ENCODE peak calls at places on chromosomes 11 and 22, in seven cellular contexts. Q is AG04449, M is cardiac fibroblast, U is body of pancreas, B is foreskin fibroblast, A is stomach, W is AG10803. E is an unnamed sample.

GRCh38 chr11:74427377-74427776 is 29.1 kb upstream of the PGM2L1 start:
- DNase-seq in B (no peak), M (peak), Q (no peak), A (no peak), U (no peak), W (no peak), E (peak)

GRCh38 chr11:123469089-123469488 is 39.0 kb downstream of the GRAMD1B start:
- DNase-seq in M (peak), Q (no peak), W (no peak), B (no peak), U (no peak), A (no peak), E (no peak)

GRCh38 chr11:2084721-2085120 is 54.5 kb downstream of the IGF2 start:
- DNase-seq in Q (no peak), M (no peak), W (no peak), B (no peak), A (peak), U (no peak), E (no peak)

GRCh38 chr22:22752556-22753477 is 108.4 kb downstream of the GGTLC2 start:
- DNase-seq in M (peak), A (no peak), B (peak), U (peak), Q (no peak), W (peak), E (peak)

GRCh38 chr11:75611823-75612222 is 49.8 kb downstream of the SERPINH1 start:
- DNase-seq in W (no peak), M (no peak), A (no peak), Q (no peak), U (no peak), B (no peak), E (no peak)

GRCh38 chr11:110919241-110919893 is 207.1 kb upstream of the ARHGAP20 start:
- DNase-seq in Q (no peak), B (no peak), M (no peak), A (no peak), W (no peak), U (no peak), E (no peak)

GRCh38 chr11:130194241-130195023 is 34.9 kb downstream of the ST14 start:
- DNase-seq in W (no peak), U (no peak), Q (no peak), B (no peak), M (no peak), A (no peak), E (no peak)

GRCh38 chr11:35766651-35767050 is 104.1 kb downstream of the TRIM44 start:
- DNase-seq in M (no peak), B (no peak), Q (no peak), W (no peak), A (no peak), U (no peak), E (no peak)

GRCh38 chr22:33035276-33035863 is 22.8 kb downstream of the SYN3 start:
- DNase-seq in U (no peak), A (no peak), W (no peak), M (no peak), B (no peak), Q (no peak), E (no peak)

GRCh38 chr22:36383110-36383581 is 4.6 kb downstream of the MYH9 start:
- DNase-seq in M (peak), Q (no peak), U (peak), W (peak), B (peak), A (peak), E (peak)

GRCh38 chr11:60634151-60634550 is 65.3 kb upstream of the MS4A8 start:
- DNase-seq in M (no peak), U (no peak), Q (no peak), A (no peak), W (no peak), B (no peak), E (no peak)

GRCh38 chr11:76803811-76804600 is 20.9 kb downstream of the TSKU start:
- DNase-seq in M (peak), W (peak), U (no peak), Q (no peak), A (no peak), B (peak), E (peak)

GRCh38 chr11:93059074-93059957 is 89.9 kb downstream of the MTNR1B start:
- DNase-seq in U (no peak), W (peak), B (peak), M (peak), A (no peak), Q (no peak), E (peak)

GRCh38 chr22:49855491-49855911 is 1.9 kb downstream of the ZBED4 start:
- DNase-seq in B (no peak), Q (no peak), W (no peak), U (peak), M (peak), A (no peak), E (peak)

GRCh38 chr11:35208795-35209194 is 69.8 kb downstream of the CD44 start:
- DNase-seq in Q (no peak), U (no peak), B (no peak), M (no peak), W (no peak), A (no peak), E (no peak)

GRCh38 chr11:134414036-134414731 is 2.1 kb upstream of the B3GAT1 start:
- DNase-seq in Q (no peak), A (no peak), M (no peak), W (no peak), U (no peak), B (no peak), E (no peak)

GRCh38 chr22:27541831-27542230 is 259.7 kb downstream of the MN1 start:
- DNase-seq in M (no peak), B (no peak), U (no peak), W (no peak), Q (no peak), A (no peak), E (no peak)

GRCh38 chr11:117316197-117316961 is at the start of gene BACE1:
- DNase-seq in M (peak), B (peak), W (peak), U (peak), Q (no peak), A (peak), E (peak)

GRCh38 chr22:27258773-27259172 is 542.8 kb downstream of the MN1 start:
- DNase-seq in M (no peak), Q (no peak), A (no peak), B (no peak), U (no peak), W (no peak), E (no peak)

GRCh38 chr22:44702479-44703219 is 645 bp downstream of the PRR5 start:
- DNase-seq in U (peak), B (no peak), W (peak), A (peak), Q (no peak), M (no peak), E (no peak)

GRCh38 chr11:130512662-130513061 is 64.2 kb downstream of the ADAMTS15 start:
- DNase-seq in M (no peak), Q (no peak), U (no peak), B (no peak), A (no peak), W (no peak), E (no peak)

GRCh38 chr11:73866586-73866996 is 10.1 kb downstream of the COA4 start:
- DNase-seq in A (no peak), B (peak), U (no peak), M (peak), Q (peak), W (peak), E (peak)

GRCh38 chr11:2687782-2688191 is 12.0 kb downstream of the KCNQ1OT1 start:
- DNase-seq in W (no peak), B (no peak), U (peak), M (no peak), A (no peak), Q (no peak), E (no peak)

GRCh38 chr11:127733552-127733951 is 733.0 kb upstream of the KIRREL3 start:
- DNase-seq in B (no peak), M (no peak), A (no peak), Q (no peak), W (no peak), U (no peak), E (no peak)

GRCh38 chr11:86043765-86044534 is 24.9 kb downstream of the PICALM start:
- DNase-seq in A (no peak), M (no peak), Q (no peak), U (no peak), W (no peak), B (no peak), E (no peak)

GRCh38 chr11:128621491-128622136 is 34.3 kb upstream of the ETS1 start:
- DNase-seq in A (no peak), B (peak), W (peak), M (peak), U (no peak), Q (peak), E (peak)

GRCh38 chr11:47004595-47005033 is 68.1 kb downstream of the CSTPP1 start:
- DNase-seq in M (peak), Q (peak), U (peak), A (peak), W (peak), B (peak), E (peak)

GRCh38 chr11:117477721-117478120 is 150.1 kb downstream of the CEP164 start:
- DNase-seq in B (no peak), Q (no peak), U (no peak), A (no peak), W (no peak), M (no peak), E (no peak)

GRCh38 chr11:19018901-19019300 is 41.6 kb downstream of the MRGPRX2 start:
- DNase-seq in M (no peak), W (no peak), A (no peak), U (no peak), Q (no peak), B (no peak), E (no peak)

GRCh38 chr22:20551805-20552449 is 44.5 kb downstream of the MED15 start:
- DNase-seq in Q (no peak), M (peak), B (no peak), W (peak), A (no peak), U (peak), E (no peak)

GRCh38 chr11:2458321-2458720 is 13.5 kb downstream of the KCNQ1 start:
- DNase-seq in A (no peak), W (no peak), Q (no peak), U (no peak), M (no peak), B (no peak), E (no peak)

GRCh38 chr11:102869354-102869753 is 5.4 kb downstream of the MMP12 start:
- DNase-seq in M (no peak), Q (no peak), A (no peak), B (no peak), U (no peak), W (no peak), E (no peak)

GRCh38 chr22:32336185-32336603 is 21.5 kb upstream of the RFPL3 start:
- DNase-seq in B (no peak), A (no peak), M (no peak), Q (no peak), U (no peak), W (no peak), E (no peak)

GRCh38 chr22:42202669-42203068 is 67.8 kb downstream of the TCF20 start:
- DNase-seq in U (no peak), A (no peak), W (peak), Q (peak), M (peak), B (no peak), E (peak)

GRCh38 chr11:68309621-68310185 is 2.7 kb upstream of the LRP5 start:
- DNase-seq in W (no peak), B (no peak), A (no peak), M (no peak), U (no peak), Q (no peak), E (no peak)

GRCh38 chr11:26522912-26523610 is 49.0 kb downstream of the MUC15 start:
- DNase-seq in W (peak), U (no peak), Q (no peak), A (no peak), M (peak), B (no peak), E (peak)

GRCh38 chr11:10604340-10604748 is 35.9 kb upstream of the LYVE1 start:
- DNase-seq in U (no peak), W (peak), Q (no peak), M (peak), A (no peak), B (peak), E (peak)

GRCh38 chr11:31757245-31757835 is 53.8 kb downstream of the PAX6 start:
- DNase-seq in Q (no peak), A (no peak), B (no peak), W (peak), M (peak), U (no peak), E (peak)

GRCh38 chr11:82732734-82733443 is 775 bp downstream of the FAM181B start:
- DNase-seq in U (peak), A (no peak), Q (no peak), W (no peak), M (no peak), B (no peak), E (no peak)

GRCh38 chr22:38131399-38131798 is 20.9 kb upstream of the BAIAP2L2 start:
- DNase-seq in B (no peak), M (no peak), A (no peak), U (no peak), W (no peak), Q (no peak), E (no peak)

GRCh38 chr22:38132136-38132535 is 21.7 kb upstream of the BAIAP2L2 start:
- DNase-seq in U (no peak), B (no peak), W (no peak), M (no peak), A (no peak), Q (no peak), E (no peak)

GRCh38 chr22:38127869-38128268 is 17.4 kb upstream of the BAIAP2L2 start:
- DNase-seq in U (no peak), A (no peak), W (no peak), Q (no peak), B (no peak), M (no peak), E (no peak)

GRCh38 chr22:38129021-38129420 is 18.5 kb upstream of the BAIAP2L2 start:
- DNase-seq in W (no peak), B (no peak), Q (no peak), M (no peak), A (no peak), U (no peak), E (no peak)

DNA sequence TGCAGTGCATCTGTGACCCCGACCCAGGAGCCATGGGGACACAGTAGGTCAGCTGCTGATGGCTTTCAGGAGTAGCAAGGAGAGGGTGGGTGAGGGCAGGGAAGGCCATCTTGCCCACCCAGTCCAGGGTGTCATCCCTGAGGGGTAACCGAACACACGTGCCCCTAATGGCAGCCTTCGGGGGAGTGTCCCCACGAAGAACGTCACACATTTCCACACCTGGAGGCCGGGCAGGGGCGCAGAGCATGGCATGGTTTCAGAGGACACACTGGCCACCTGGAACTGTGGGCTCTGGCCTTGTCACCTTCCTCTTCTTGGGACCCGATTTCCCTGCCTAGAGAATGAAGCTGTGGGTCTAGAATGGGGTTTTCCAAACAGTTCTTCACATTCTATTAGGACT is 19.4 kb upstream of the BAIAP2L2 start:
- DNase-seq in A (no peak), Q (no peak), M (no peak), B (no peak), U (no peak), W (no peak), E (no peak)
- TF ChIP-seq CTCF in A (no peak), Q (no peak), M (no peak), B (no peak), U (no peak), W (no peak), E (no peak)

GRCh38 chr11:351411-351810 is 17.9 kb upstream of the B4GALNT4 start:
- DNase-seq in U (no peak), B (no peak), W (no peak), M (no peak), Q (no peak), A (no peak), E (no peak)
- H3K4me3 ChIP-seq in U (no peak), B (no peak), W (no peak), M (no peak), Q (no peak), A (no peak), E (no peak)

DNA sequence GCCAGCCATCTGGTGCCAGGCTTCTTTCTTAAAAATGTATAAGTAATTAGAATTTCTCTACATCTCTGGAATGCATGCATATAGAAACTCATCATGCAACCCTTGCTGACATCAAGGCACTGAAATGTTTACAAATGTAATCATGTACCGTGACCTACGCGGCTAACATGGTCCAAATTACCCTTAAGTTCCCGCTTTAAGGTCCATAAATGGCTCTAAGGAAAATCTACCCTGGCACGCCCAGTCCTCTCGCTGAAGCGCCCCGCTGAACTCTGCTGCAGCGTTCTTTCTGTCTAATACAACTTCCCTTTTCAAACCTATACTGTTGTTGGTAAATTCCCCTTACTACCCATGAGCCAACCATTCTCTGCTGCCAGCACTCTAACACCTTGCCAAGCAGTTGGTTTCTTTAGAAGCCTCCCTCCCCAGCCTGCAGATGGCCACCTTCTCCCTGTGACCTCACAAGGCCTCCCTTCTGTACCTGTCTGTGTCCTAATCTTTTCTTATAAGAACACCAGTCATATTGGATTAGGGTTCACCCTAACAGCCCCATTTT is 13.5 kb upstream of the HMOX1 start:
- DNase-seq in W (no peak), A (no peak), U (no peak), B (no peak), M (no peak), Q (no peak), E (no peak)
- TF ChIP-seq CTCF in W (no peak), A (no peak), U (no peak), B (no peak), M (no peak), Q (no peak), E (no peak)

GRCh38 chr11:126645206-126645605 is 289.7 kb downstream of the ST3GAL4 start:
- DNase-seq in M (no peak), W (peak), Q (peak), B (no peak), A (no peak), U (no peak), E (no peak)

GRCh38 chr11:126646701-126647209 is 291.3 kb downstream of the ST3GAL4 start:
- DNase-seq in Q (peak), U (no peak), A (no peak), M (peak), B (peak), W (peak), E (peak)

GRCh38 chr11:126653040-126653439 is 297.6 kb downstream of the ST3GAL4 start:
- DNase-seq in B (no peak), W (no peak), U (no peak), Q (no peak), M (no peak), A (no peak), E (no peak)

GRCh38 chr11:126647735-126648134 is 292.2 kb downstream of the ST3GAL4 start:
- DNase-seq in M (peak), B (peak), W (peak), Q (peak), U (no peak), A (no peak), E (peak)
- H3K4me3 ChIP-seq in M (no peak), B (no peak), W (no peak), Q (peak), U (no peak), A (no peak), E (no peak)

GRCh38 chr22:24133187-24133965 is 47.9 kb upstream of the SUSD2 start:
- DNase-seq in Q (no peak), U (no peak), B (no peak), M (peak), A (no peak), W (peak), E (peak)
- TF ChIP-seq CTCF in Q (peak), U (no peak), B (peak), M (peak), A (no peak), W (peak), E (peak)

GRCh38 chr22:40400173-40400572 is 29.8 kb downstream of the SGSM3 start:
- DNase-seq in M (no peak), U (no peak), A (peak), Q (no peak), B (no peak), W (no peak), E (no peak)
- H3K4me3 ChIP-seq in M (no peak), U (no peak), A (no peak), Q (no peak), B (no peak), W (no peak), E (no peak)

DNA sequence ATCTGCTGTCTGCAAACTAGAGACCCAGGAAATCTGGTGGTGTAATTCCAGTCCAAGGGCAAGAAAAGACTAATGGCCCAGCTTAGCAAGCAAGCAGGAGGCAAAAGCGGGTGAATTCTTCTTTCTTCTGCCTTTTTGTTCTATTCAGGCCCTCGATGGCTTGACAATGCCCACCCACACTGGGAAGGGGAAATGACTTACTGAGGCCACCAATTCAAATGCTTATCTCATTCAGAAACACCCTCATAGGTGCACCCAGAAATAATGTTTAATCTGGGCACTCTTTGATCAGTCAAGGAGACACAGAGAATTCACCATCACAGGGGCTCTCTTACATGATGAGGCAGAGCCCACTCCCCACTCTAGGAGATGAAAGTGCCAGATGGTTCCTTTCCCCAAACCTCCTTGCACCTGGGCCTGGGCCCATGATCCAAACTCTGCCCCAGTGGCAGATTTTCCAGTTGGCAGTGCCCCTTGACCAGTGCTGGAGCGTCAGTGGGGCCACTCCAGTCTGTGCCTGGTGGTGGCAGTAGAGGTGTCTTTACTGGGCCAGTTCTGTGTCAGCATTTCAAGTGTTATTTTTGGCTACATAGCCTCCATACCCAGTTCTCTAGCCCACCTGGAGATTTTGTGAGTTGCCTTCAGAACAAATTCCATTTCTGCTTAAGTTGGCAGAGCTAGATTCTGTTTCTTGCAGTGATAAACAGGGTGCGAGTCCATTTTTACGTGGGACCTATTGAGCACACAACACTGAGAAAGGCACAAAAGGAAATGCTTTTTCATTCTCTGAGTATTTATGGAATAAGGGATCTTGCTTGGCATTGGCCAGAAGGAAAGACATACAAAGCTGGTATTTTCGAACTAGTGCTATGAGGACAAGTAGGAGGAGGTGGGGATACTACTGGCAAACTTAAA is 7.5 kb downstream of the ELMOD1 start:
- DNase-seq in M (peak), U (no peak), W (no peak), Q (no peak), B (no peak), A (no peak), E (no peak)
- TF ChIP-seq CTCF in M (peak), U (no peak), W (peak), Q (peak), B (peak), A (no peak), E (peak)

E was measured in fibroblast of mammary gland.